ENCODE peak calls at places on chromosomes 4 and X, in seven cellular contexts. Z is GM23248; H is stimulated activated CD4-positive, alpha-beta T cell treated with anti-CD3 and anti-CD28 coated beads, Interleukin-1b, Interleukin-23, amount 100 ng/mL, for 24 hours; X is 8988T; T is OCI-M1; F is esophagus muscularis mucosa; V is ELR. I is an unnamed sample.

GRCh38 chr4:78099058-78099457 is 41.9 kb downstream of the FRAS1 start:
- DNase-seq in H (no peak), T (no peak), V (no peak), X (no peak), Z (no peak), F (no peak), I (no peak)

GRCh38 chr4:54988655-54989054 is 136.7 kb downstream of the KDR start:
- DNase-seq in T (no peak), V (no peak), Z (no peak), H (no peak), F (no peak), X (no peak), I (no peak)

GRCh38 chr4:169220854-169221311 is 49.9 kb downstream of the SH3RF1 start:
- DNase-seq in T (no peak), H (no peak), F (no peak), Z (no peak), X (no peak), V (no peak), I (no peak)

GRCh38 chr4:173317003-173317402 is 17.2 kb downstream of the HMGB2 start:
- DNase-seq in H (no peak), T (peak), Z (peak), X (no peak), V (peak), F (no peak), I (peak)

GRCh38 chr4:55184600-55185523 is 59.5 kb upstream of the KDR start:
- DNase-seq in H (peak), X (no peak), T (no peak), V (peak), F (no peak), Z (peak), I (no peak)

GRCh38 chrX:149979126-149979644 is 40.9 kb upstream of the EOLA2 start:
- DNase-seq in H (no peak), F (no peak), X (no peak), T (peak), V (no peak), Z (no peak), I (no peak)

GRCh38 chrX:113644426-113644825 is 803.8 kb upstream of the AMOT start:
- DNase-seq in H (no peak), T (no peak), X (no peak), Z (peak), F (no peak), V (peak), I (no peak)

GRCh38 chrX:143429021-143429570 is 88.2 kb downstream of the SPANXN3 start:
- DNase-seq in H (no peak), F (no peak), T (no peak), X (no peak), Z (no peak), V (peak), I (no peak)

GRCh38 chr4:142191901-142192300 is 555.5 kb downstream of the IL15 start:
- DNase-seq in H (no peak), F (no peak), T (no peak), V (no peak), Z (peak), X (no peak), I (no peak)

GRCh38 chrX:20029728-20030127 is 38.9 kb upstream of the BCLAF3 start:
- DNase-seq in V (no peak), H (no peak), F (no peak), T (peak), Z (no peak), X (no peak), I (no peak)

GRCh38 chrX:341541-342101 is 23.0 kb upstream of the GTPBP6 start:
- DNase-seq in V (no peak), Z (no peak), H (no peak), F (no peak), X (no peak), T (no peak), I (no peak)

GRCh38 chr4:172648471-172648870 is 520.1 kb upstream of the GALNT7 start:
- DNase-seq in V (peak), X (no peak), H (no peak), F (no peak), T (no peak), Z (no peak), I (no peak)

I was measured in ELF-1.